ENCODE peak calls at places on chromosome 1, in four cellular contexts. M, F, B and H are unnamed samples.
A peak's percentile ranks its signal among the peaks of the same experiment; 100 is the strongest.

GRCh38 chr1:153261793-153262371 is 2.4 kb downstream of the LORICRIN start:
- DNase-seq in M (no peak), F (no peak), B (no peak), H (no peak)

GRCh38 chr1:3869751-3870301 is 12.6 kb downstream of the DFFB start:
- DNase-seq in F (no peak), B (no peak), M (no peak), H (no peak)

GRCh38 chr1:185670187-185670627 is 64.0 kb upstream of the HMCN1 start:
- DNase-seq in B (peak; percentile 21), M (peak; percentile 36), F (peak; percentile 55), H (peak; percentile 26)

GRCh38 chr1:65254320-65255087 is 54.8 kb upstream of the DNAJC6 start:
- DNase-seq in B (peak; percentile 73), F (peak; percentile 30), M (peak; percentile 84), H (peak; percentile 90)

GRCh38 chr1:228081578-228082259 is 789 bp upstream of the ARF1 start:
- DNase-seq in M (peak; percentile 17), F (no peak), B (no peak), H (peak; percentile 26)

GRCh38 chr1:218557731-218558130 is 212.6 kb downstream of the TGFB2 start:
- DNase-seq in B (no peak), M (no peak), F (no peak), H (peak; percentile 86)

GRCh38 chr1:93143729-93144229 is 36.4 kb downstream of the TMED5 start:
- DNase-seq in B (no peak), F (no peak), M (no peak), H (no peak)

GRCh38 chr1:54806931-54807611 is 5.9 kb upstream of the TTC22 start:
- DNase-seq in B (no peak), F (peak; percentile 11), M (no peak), H (no peak)

GRCh38 chr1:91176250-91176649 is 154.4 kb upstream of the ZNF644 start:
- DNase-seq in M (no peak), B (no peak), F (no peak), H (no peak)

GRCh38 chr1:47181955-47182680 is 7.7 kb downstream of the PDZK1IP1 start:
- DNase-seq in M (no peak), B (no peak), F (peak; percentile 33), H (no peak)

GRCh38 chr1:51058863-51059262 is 43.2 kb upstream of the C1orf185 start:
- DNase-seq in F (peak; percentile 37), B (no peak), M (no peak), H (no peak)

GRCh38 chr1:46532095-46532494 is 19.4 kb downstream of the KNCN start:
- DNase-seq in M (no peak), B (no peak), F (no peak), H (no peak)

GRCh38 chr1:86429830-86430229 is 5.9 kb downstream of the CLCA2 start:
- DNase-seq in M (no peak), B (no peak), F (peak; percentile 93), H (no peak)

GRCh38 chr1:233544304-233544703 is 69.6 kb upstream of the KCNK1 start:
- DNase-seq in F (no peak), M (no peak), B (no peak), H (no peak)

GRCh38 chr1:243686149-243686548 is 163.9 kb downstream of the AKT3 start:
- DNase-seq in B (no peak), M (no peak), F (peak; percentile 31), H (no peak)

GRCh38 chr1:191206808-191207207 is 729.1 kb upstream of the BRINP3 start:
- DNase-seq in F (peak; percentile 5), M (no peak), B (no peak), H (no peak)

GRCh38 chr1:161930064-161930463 is 93.6 kb downstream of the OLFML2B start:
- DNase-seq in B (no peak), F (peak; percentile 50), M (no peak), H (no peak)

GRCh38 chr1:12405325-12406217 is 175.7 kb downstream of the VPS13D start:
- DNase-seq in M (no peak), B (no peak), F (peak; percentile 36), H (no peak)

GRCh38 chr1:201737350-201738060 is 91.5 kb upstream of the IPO9 start:
- DNase-seq in F (peak; percentile 92), B (no peak), M (peak; percentile 82), H (no peak)

GRCh38 chr1:154352581-154353459 is 27.5 kb downstream of the ATP8B2 start:
- DNase-seq in F (peak; percentile 31), B (peak; percentile 24), M (peak; percentile 45), H (peak; percentile 74)

GRCh38 chr1:80656011-80656627 is 1144.6 kb upstream of the ADGRL2 start:
- DNase-seq in B (no peak), M (no peak), F (no peak), H (peak; percentile 80)